ENCODE peak calls at places on chromosomes 1 and 21, in five cellular contexts. K is pancreas, B is HCT116, J is uterus, M is RWPE1. F is an unnamed sample.

GRCh38 chr1:201877877-201878339 is 10.8 kb upstream of the SHISA4 start:
- DNase-seq in K (no peak), B (peak; percentile 46), J (peak; percentile 40), M (peak; percentile 75), F (no peak)

GRCh38 chr1:169576934-169577331 is 9.3 kb downstream of the F5 start:
- DNase-seq in K (no peak), B (no peak), J (no peak), M (no peak), F (no peak)

GRCh38 chr1:182038220-182038619 is 23.3 kb downstream of the ZNF648 start:
- DNase-seq in K (no peak), B (no peak), J (no peak), M (no peak), F (no peak)

GRCh38 chr1:30383131-30383793 is 340.1 kb downstream of the MATN1 start:
- DNase-seq in K (no peak), B (no peak), J (peak; percentile 1), M (no peak), F (no peak)

GRCh38 chr1:63662056-63662836 is 69.0 kb downstream of the PGM1 start:
- DNase-seq in K (peak; percentile 30), B (peak; percentile 78), J (peak; percentile 34), M (peak; percentile 90), F (peak; percentile 37)

GRCh38 chr1:198481661-198482060 is 58.8 kb downstream of the ATP6V1G3 start:
- DNase-seq in K (no peak), B (no peak), J (no peak), M (no peak), F (no peak)

GRCh38 chr1:8395433-8395866 is 77.5 kb downstream of the SLC45A1 start:
- DNase-seq in K (no peak), B (no peak), J (no peak), M (no peak), F (no peak)

GRCh38 chr1:87100271-87100670 is 185.8 kb downstream of the HS2ST1 start:
- DNase-seq in K (no peak), B (no peak), J (no peak), M (no peak), F (no peak)

GRCh38 chr21:32565856-32566465 is 19.4 kb downstream of the TCP10L start:
- DNase-seq in K (no peak), B (no peak), J (no peak), M (no peak), F (no peak)

GRCh38 chr21:25790122-25790951 is 55.6 kb downstream of the GABPA start:
- DNase-seq in K (no peak), B (peak; percentile 34), J (no peak), M (peak; percentile 40), F (no peak)

GRCh38 chr1:175204285-175204684 is 11.7 kb upstream of the KIAA0040 start:
- DNase-seq in K (no peak), B (no peak), J (no peak), M (no peak), F (no peak)

GRCh38 chr1:229406798-229407197 is 27.1 kb downstream of the ACTA1 start:
- DNase-seq in K (no peak), B (no peak), J (no peak), M (no peak), F (no peak)

GRCh38 chr21:45253180-45253579 is 34.5 kb downstream of the POFUT2 start:
- DNase-seq in K (no peak), B (no peak), J (no peak), M (no peak), F (no peak)

GRCh38 chr1:2555634-2556276 is 416 bp upstream of the TNFRSF14 start:
- DNase-seq in K (peak; percentile 78), B (no peak), J (peak; percentile 85), M (no peak), F (peak; percentile 82)

GRCh38 chr1:175419684-175420490 is 227.3 kb upstream of the KIAA0040 start:
- DNase-seq in K (no peak), B (no peak), J (no peak), M (no peak), F (no peak)

GRCh38 chr1:209388358-209388757 is 195.2 kb upstream of the CAMK1G start:
- DNase-seq in K (no peak), B (no peak), J (no peak), M (no peak), F (no peak)

GRCh38 chr1:67214420-67215174 is 48.3 kb downstream of the IL23R start:
- DNase-seq in K (peak; percentile 30), B (peak; percentile 19), J (no peak), M (peak; percentile 13), F (no peak)

GRCh38 chr21:42665026-42665425 is 11.6 kb downstream of the PDE9A start:
- DNase-seq in K (no peak), B (no peak), J (no peak), M (no peak), F (no peak)

GRCh38 chr1:164792410-164793004 is 233.5 kb downstream of the PBX1 start:
- DNase-seq in K (no peak), B (no peak), J (no peak), M (no peak), F (no peak)

GRCh38 chr1:247270003-247270402 is 14.1 kb downstream of the VN1R5 start:
- DNase-seq in K (no peak), B (no peak), J (no peak), M (no peak), F (no peak)

GRCh38 chr1:185038813-185039399 is 6.5 kb upstream of the RNF2 start:
- DNase-seq in K (no peak), B (no peak), J (no peak), M (no peak), F (no peak)

GRCh38 chr1:40663324-40664166 is 1.9 kb downstream of the RIMS3 start:
- DNase-seq in K (no peak), B (no peak), J (no peak), M (no peak), F (no peak)

GRCh38 chr1:179142889-179143299 is 61.0 kb downstream of the TOR3A start:
- DNase-seq in K (no peak), B (peak; percentile 92), J (no peak), M (peak; percentile 81), F (no peak)

GRCh38 chr1:177585492-177586220 is 384.2 kb downstream of the SEC16B start:
- DNase-seq in K (no peak), B (no peak), J (no peak), M (peak; percentile 73), F (peak; percentile 54)

F was measured in stomach.